ENCODE peak calls at places on chromosomes 1 and 21, in four cellular contexts. P is CD8-positive, alpha-beta memory T cell; T is tibial artery; V is heart right ventricle. J is an unnamed sample.
A peak's percentile ranks its signal among the peaks of the same experiment; 100 is the strongest.

GRCh38 chr21:17726047-17726446 is 93.1 kb downstream of the C21orf91 start:
- DNase-seq in V (no peak), P (no peak), T (no peak), J (no peak)

GRCh38 chr1:31977361-31978131 is 36.1 kb upstream of the KHDRBS1 start:
- DNase-seq in V (peak; percentile 8), T (no peak), P (no peak), J (no peak)

GRCh38 chr1:218135358-218135757 is 149.7 kb upstream of the RRP15 start:
- DNase-seq in P (no peak), T (no peak), V (no peak), J (no peak)

GRCh38 chr1:238892612-238893011 is 493.8 kb upstream of the CHRM3 start:
- DNase-seq in P (no peak), T (no peak), V (no peak), J (no peak)

GRCh38 chr1:187092104-187092503 is 263.4 kb downstream of the PLA2G4A start:
- DNase-seq in P (peak; percentile 39), V (no peak), T (no peak), J (no peak)

GRCh38 chr1:221557024-221557423 is 184.9 kb downstream of the DUSP10 start:
- DNase-seq in T (no peak), P (no peak), V (no peak), J (no peak)

GRCh38 chr1:36133484-36133883 is 8.5 kb upstream of the COL8A2 start:
- DNase-seq in T (peak; percentile 74), P (no peak), V (peak; percentile 35), J (no peak)

GRCh38 chr1:59502009-59502691 is 205.3 kb downstream of the FGGY start:
- DNase-seq in P (no peak), V (no peak), T (no peak), J (no peak)

GRCh38 chr1:95042286-95042685 is 30.5 kb downstream of the ALG14 start:
- DNase-seq in V (peak; percentile 27), T (no peak), P (no peak), J (peak; percentile 53)

GRCh38 chr1:13828454-13829151 is 128.6 kb downstream of the PRDM2 start:
- DNase-seq in T (no peak), P (no peak), V (no peak), J (peak; percentile 63)

GRCh38 chr1:223363856-223364684 is at the start of gene SUSD4:
- DNase-seq in V (peak; percentile 42), T (no peak), P (peak; percentile 74), J (peak; percentile 68)

GRCh38 chr21:45575993-45576837 is 34.0 kb upstream of the SLC19A1 start:
- DNase-seq in T (no peak), V (no peak), P (no peak), J (no peak)

GRCh38 chr21:25855591-25855990 is 120.8 kb downstream of the GABPA start:
- DNase-seq in V (no peak), P (no peak), T (no peak), J (no peak)

GRCh38 chr1:26861889-26862371 is 1.0 kb upstream of the SFN start:
- DNase-seq in T (no peak), P (no peak), V (no peak), J (no peak)

GRCh38 chr1:155981266-155982088 is 3.1 kb upstream of the ARHGEF2 start:
- DNase-seq in P (peak; percentile 48), V (no peak), T (peak; percentile 66), J (no peak)

GRCh38 chr1:6497215-6497866 is 5.9 kb upstream of the PLEKHG5 start:
- DNase-seq in P (peak; percentile 57), V (no peak), T (no peak), J (peak; percentile 58)

GRCh38 chr21:40433575-40433974 is 413.4 kb downstream of the DSCAM start:
- DNase-seq in P (no peak), T (no peak), V (no peak), J (no peak)

GRCh38 chr21:26099610-26100219 is 70.9 kb downstream of the APP start:
- DNase-seq in T (no peak), V (no peak), P (no peak), J (no peak)

DNA sequence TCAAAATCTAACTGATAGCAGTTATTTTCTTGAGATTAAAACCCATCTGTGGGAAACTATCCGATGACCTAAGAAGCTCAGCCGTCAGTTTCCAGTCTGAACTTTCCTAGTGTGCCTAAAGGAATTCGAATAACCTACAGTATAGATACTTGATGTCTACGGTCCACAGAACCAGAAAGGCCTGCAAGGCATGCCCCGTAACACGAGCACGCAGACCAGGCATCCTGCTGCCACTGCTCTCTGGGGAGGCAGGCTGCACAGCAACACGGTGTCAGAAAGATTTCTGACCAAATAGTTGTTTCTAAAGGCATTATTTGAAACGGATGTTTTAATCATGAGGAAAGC is 48.8 kb upstream of the NADK start:
- DNase-seq in P (no peak), T (no peak), V (no peak), J (no peak)
- H3K4me1 ChIP-seq in P (no peaks in the 10 kb centered on the region), T (no peaks in the 10 kb centered on the region), V (peaks cover 15% of the 10 kb centered on the region), J (no peaks in the 10 kb centered on the region)

GRCh38 chr1:21661886-21662285 is 7.3 kb downstream of the RAP1GAP start:
- DNase-seq in V (no peak), P (no peak), T (no peak), J (no peak)
- H3K27me3 ChIP-seq in V (peaks cover 9% of the 10 kb centered on the region), P (peaks cover 23% of the 10 kb centered on the region), T (no peaks in the 10 kb centered on the region), J (no peaks in the 10 kb centered on the region)

GRCh38 chr1:203289982-203290260 is 15.4 kb upstream of the BTG2 start:
- DNase-seq in V (no peak), P (no peak), T (no peak), J (no peak)
- H3K4me1 ChIP-seq in V (peaks cover 54% of the 10 kb centered on the region), P (peaks cover 62% of the 10 kb centered on the region), T (peaks cover 39% of the 10 kb centered on the region), J (peaks cover 36% of the 10 kb centered on the region)

DNA sequence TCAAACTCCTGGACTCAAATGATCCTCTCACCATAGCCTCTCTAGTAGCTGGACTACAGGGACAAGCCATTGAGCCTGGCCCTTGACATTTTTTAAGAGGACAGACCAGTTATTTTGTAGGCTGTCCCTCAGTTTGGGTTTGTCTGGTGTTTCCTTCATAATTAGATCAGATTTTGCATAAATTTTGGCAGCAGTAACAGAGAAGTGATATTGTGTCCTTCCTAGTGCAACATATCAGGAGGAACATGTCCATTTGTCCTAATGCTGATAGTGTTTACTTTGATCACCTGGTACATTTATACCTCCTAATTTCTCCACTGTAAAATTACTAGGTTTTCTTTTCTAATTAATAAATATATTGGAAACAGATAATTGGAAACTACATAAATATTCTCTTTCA is 5.9 kb upstream of the NID1 start:
- DNase-seq in V (no peak), P (no peak), T (no peak), J (no peak)
- H3K27me3 ChIP-seq in V (no peaks in the 10 kb centered on the region), P (peaks cover under 1% of the 10 kb centered on the region), T (no peaks in the 10 kb centered on the region), J (no peaks in the 10 kb centered on the region)

GRCh38 chr1:153624965-153625611 is 2.2 kb downstream of the S100A13 start:
- DNase-seq in T (no peak), P (no peak), V (no peak), J (no peak)

GRCh38 chr1:153626929-153627796 is at the start of gene S100A13:
- DNase-seq in T (peak; percentile 83), P (no peak), V (peak; percentile 84), J (peak; percentile 84)

GRCh38 chr1:153628638-153629342 is 556 bp downstream of the S100A1 start:
- DNase-seq in P (no peak), V (no peak), T (no peak), J (no peak)

GRCh38 chr1:153627797-153628626 is at the start of gene S100A1:
- DNase-seq in T (no peak), V (peak; percentile 84), P (no peak), J (no peak)

GRCh38 chr1:153626477-153626928 is 802 bp downstream of the S100A13 start:
- DNase-seq in P (no peak), V (no peak), T (no peak), J (no peak)
- H3K4me1 ChIP-seq in P (no peaks in the 10 kb centered on the region), V (peaks cover 39% of the 10 kb centered on the region), T (peaks cover 39% of the 10 kb centered on the region), J (peaks cover 32% of the 10 kb centered on the region)

GRCh38 chr1:24321712-24322635 is 2.8 kb downstream of the GRHL3 start:
- DNase-seq in P (peak; percentile 57), V (peak; percentile 16), T (peak; percentile 42), J (peak; percentile 56)
- H3K27me3 ChIP-seq in P (peaks cover 23% of the 10 kb centered on the region), V (peaks cover 62% of the 10 kb centered on the region), T (no peaks in the 10 kb centered on the region), J (no peaks in the 10 kb centered on the region)

DNA sequence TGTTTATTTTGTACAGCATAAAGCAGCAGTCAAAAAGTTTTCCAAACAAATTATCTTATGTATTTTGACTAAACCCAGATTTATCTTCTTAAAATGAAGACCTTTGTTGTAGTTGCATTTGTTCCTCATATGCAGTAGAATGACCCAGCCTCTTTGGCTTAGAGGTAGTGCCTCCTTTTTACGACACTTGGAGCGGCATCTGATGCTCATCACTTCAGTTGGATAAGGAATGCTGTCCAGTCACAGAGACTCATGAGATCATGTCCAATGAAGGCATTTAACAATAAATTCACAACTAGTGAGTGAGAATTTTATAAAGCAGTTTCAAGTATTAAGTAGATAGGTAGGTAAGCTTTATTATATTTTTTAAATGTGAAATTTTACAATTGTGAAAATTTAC is 35.2 kb downstream of the PTPRC start:
- DNase-seq in P (no peak), T (no peak), V (no peak), J (no peak)
- H3K4me1 ChIP-seq in P (peaks cover 96% of the 10 kb centered on the region), T (no peaks in the 10 kb centered on the region), V (no peaks in the 10 kb centered on the region), J (no peaks in the 10 kb centered on the region)

J was measured in testis.